ENCODE peak calls at places on chromosomes 16 and 17, in six cellular contexts. L is tibial nerve, Z is A549, H is Peyer's patch, W is HCT116, D is right lobe of liver. F is an unnamed sample.

GRCh38 chr17:80475949-80476876 is at the start of gene NPTX1:
- DNase-seq in Z (peak), W (no peak), L (no peak), D (no peak), H (no peak), F (no peak)

GRCh38 chr16:56041556-56042140 is 149.6 kb upstream of the GNAO1 start:
- DNase-seq in D (peak), L (no peak), Z (peak), H (no peak), W (peak), F (no peak)

GRCh38 chr17:45131616-45132301 is 556 bp downstream of the PLCD3 start:
- DNase-seq in Z (peak), L (no peak), H (no peak), D (peak), W (no peak), F (no peak)

GRCh38 chr16:71723537-71724319 is 773 bp downstream of the PHLPP2 start:
- DNase-seq in L (peak), H (peak), Z (peak), W (peak), D (peak), F (peak)

GRCh38 chr16:12099451-12100123 is 123.1 kb downstream of the SNX29 start:
- DNase-seq in W (no peak), H (no peak), L (no peak), Z (no peak), D (no peak), F (no peak)

GRCh38 chr17:21358682-21359482 is 17.3 kb upstream of the KCNJ12 start:
- DNase-seq in H (no peak), L (no peak), W (no peak), D (no peak), Z (peak), F (no peak)

GRCh38 chr17:35129973-35130351 is 8.5 kb downstream of the FNDC8 start:
- DNase-seq in H (no peak), W (no peak), D (no peak), L (no peak), Z (no peak), F (no peak)

GRCh38 chr17:8125947-8126305 is 2.0 kb upstream of the HES7 start:
- DNase-seq in L (peak), Z (peak), W (no peak), D (no peak), H (no peak), F (no peak)

GRCh38 chr17:39576187-39576586 is 31.5 kb downstream of the NEUROD2 start:
- DNase-seq in W (peak), D (no peak), Z (peak), H (no peak), L (no peak), F (no peak)

GRCh38 chr16:12901597-12902436 is at the start of gene SHISA9:
- DNase-seq in L (no peak), D (no peak), W (no peak), Z (no peak), H (no peak), F (no peak)

GRCh38 chr17:36816214-36816613 is 121.1 kb upstream of the LHX1 start:
- DNase-seq in L (no peak), D (no peak), Z (no peak), H (no peak), W (no peak), F (no peak)

GRCh38 chr17:73749906-73750305 is 105.7 kb upstream of the SDK2 start:
- DNase-seq in Z (no peak), W (no peak), H (no peak), D (no peak), L (no peak), F (no peak)

GRCh38 chr17:3213587-3213986 is 6.1 kb downstream of the OR1A1 start:
- DNase-seq in Z (peak), L (no peak), H (no peak), D (no peak), W (peak), F (no peak)

GRCh38 chr17:39098474-39099090 is 52.9 kb downstream of the PLXDC1 start:
- DNase-seq in L (no peak), W (no peak), Z (no peak), H (no peak), D (no peak), F (no peak)

GRCh38 chr17:68172461-68172954 is 75.3 kb upstream of the AMZ2 start:
- DNase-seq in D (peak), H (peak), L (peak), W (peak), Z (peak), F (no peak)

GRCh38 chr16:7345423-7345822 is 12.8 kb downstream of the RBFOX1 start:
- DNase-seq in Z (no peak), L (no peak), D (no peak), W (no peak), H (no peak), F (no peak)

GRCh38 chr16:72604375-72604774 is 432.4 kb upstream of the PMFBP1 start:
- DNase-seq in Z (no peak), H (no peak), L (no peak), W (no peak), D (no peak), F (no peak)

GRCh38 chr17:17437461-17437860 is 39.3 kb upstream of the MED9 start:
- DNase-seq in H (no peak), D (no peak), W (no peak), Z (peak), L (no peak), F (no peak)

GRCh38 chr16:74232831-74233465 is 63.7 kb upstream of the PSMD7 start:
- DNase-seq in L (no peak), W (no peak), Z (no peak), H (no peak), D (no peak), F (no peak)

GRCh38 chr16:17431012-17431411 is 39.7 kb downstream of the XYLT1 start:
- DNase-seq in L (no peak), H (no peak), Z (no peak), W (no peak), D (no peak), F (no peak)

GRCh38 chr17:11986179-11986938 is 10.9 kb downstream of the ZNF18 start:
- DNase-seq in H (no peak), Z (no peak), W (no peak), L (peak), D (peak), F (no peak)

GRCh38 chr17:44956998-44957981 is 9.7 kb upstream of the KIF18B start:
- DNase-seq in L (no peak), Z (no peak), W (no peak), H (no peak), D (no peak), F (no peak)

GRCh38 chr16:46621902-46622676 is 910 bp upstream of the SHCBP1 start:
- DNase-seq in D (no peak), H (no peak), W (no peak), Z (no peak), L (no peak), F (no peak)

GRCh38 chr16:53064179-53064578 is 9.4 kb downstream of the CHD9 start:
- DNase-seq in Z (no peak), D (no peak), H (no peak), L (no peak), W (no peak), F (no peak)

GRCh38 chr17:29225388-29225787 is 21.3 kb upstream of the CRYBA1 start:
- DNase-seq in Z (no peak), H (no peak), L (no peak), W (no peak), D (no peak), F (no peak)

GRCh38 chr17:44981221-44981968 is 13.3 kb upstream of the C1QL1 start:
- DNase-seq in D (peak), H (no peak), W (no peak), Z (peak), L (no peak), F (no peak)

GRCh38 chr16:48366165-48367093 is 18.8 kb downstream of the SIAH1 start:
- DNase-seq in Z (peak), W (peak), D (peak), L (peak), H (peak), F (no peak)

GRCh38 chr16:4378202-4378666 is 6.6 kb downstream of the VASN start:
- DNase-seq in Z (no peak), W (no peak), L (no peak), H (no peak), D (no peak), F (no peak)

GRCh38 chr17:77644981-77645380 is 313.5 kb upstream of the TNRC6C start:
- DNase-seq in W (no peak), Z (no peak), H (peak), L (no peak), D (no peak), F (no peak)

GRCh38 chr17:40779181-40779909 is 3.0 kb downstream of the KRT27 start:
- DNase-seq in W (no peak), Z (peak), L (no peak), D (no peak), H (no peak), F (no peak)

GRCh38 chr17:68792042-68792685 is 163.0 kb downstream of the ABCA8 start:
- DNase-seq in L (no peak), Z (no peak), W (no peak), D (no peak), H (no peak), F (no peak)

GRCh38 chr16:56777533-56777932 is 47.6 kb downstream of the NUP93 start:
- DNase-seq in W (no peak), H (no peak), L (no peak), D (no peak), Z (no peak), F (no peak)

GRCh38 chr16:56965149-56965938 is 3.6 kb downstream of the CETP start:
- DNase-seq in L (no peak), Z (no peak), H (no peak), D (no peak), W (no peak), F (no peak)

GRCh38 chr16:65120811-65121721 is 797 bp downstream of the CDH11 start:
- DNase-seq in Z (peak), W (no peak), H (no peak), L (peak), D (no peak), F (no peak)

GRCh38 chr17:38873646-38874380 is 4.0 kb downstream of the LASP1 start:
- DNase-seq in D (no peak), H (no peak), W (no peak), L (no peak), Z (peak), F (no peak)

GRCh38 chr17:80260791-80261158 is at the start of gene RNF213:
- DNase-seq in D (peak), H (peak), Z (no peak), W (no peak), L (no peak), F (peak)

GRCh38 chr16:82627811-82628339 is 1.1 kb downstream of the CDH13 start:
- DNase-seq in Z (no peak), D (no peak), W (no peak), L (no peak), H (no peak), F (no peak)

GRCh38 chr17:16906670-16907069 is 65.2 kb downstream of the TNFRSF13B start:
- DNase-seq in W (no peak), D (no peak), H (no peak), L (no peak), Z (no peak), F (no peak)

GRCh38 chr17:48568499-48569259 is 9.5 kb downstream of the HOXB4 start:
- DNase-seq in L (no peak), D (no peak), Z (no peak), H (no peak), W (no peak), F (no peak)

DNA sequence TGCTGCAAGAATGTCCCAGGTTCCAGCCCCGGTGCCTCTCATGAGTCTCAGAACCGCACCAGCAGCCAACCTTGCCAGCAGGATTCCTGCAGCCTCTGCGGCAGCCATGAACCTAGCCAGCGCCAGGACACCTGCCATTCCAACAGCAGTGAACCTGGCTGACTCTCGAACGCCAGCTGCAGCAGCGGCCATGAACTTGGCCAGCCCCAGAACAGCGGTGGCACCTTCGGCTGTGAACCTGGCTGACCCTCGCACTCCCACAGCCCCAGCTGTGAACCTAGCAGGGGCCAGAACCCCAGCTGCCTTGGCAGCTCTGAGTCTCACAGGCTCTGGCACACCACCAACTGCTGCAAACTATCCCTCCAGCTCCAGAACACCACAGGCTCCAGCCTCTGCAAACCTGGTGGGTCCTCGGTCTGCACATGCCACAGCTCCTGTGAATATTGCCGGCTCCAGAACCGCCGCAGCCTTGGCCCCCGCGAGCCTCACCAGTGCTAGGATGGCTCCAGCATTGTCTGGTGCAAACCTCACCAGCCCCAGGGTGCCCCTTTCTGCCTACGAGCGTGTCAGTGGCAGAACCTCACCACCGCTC is 9.8 kb downstream of the ELOB start:
- DNase-seq in W (no peak), D (no peak), Z (no peak), L (no peak), H (no peak), F (no peak)
- TF ChIP-seq POLR2A in W (no peak), D (no peak), Z (no peak), L (no peak), H (no peak), F (no peak)

DNA sequence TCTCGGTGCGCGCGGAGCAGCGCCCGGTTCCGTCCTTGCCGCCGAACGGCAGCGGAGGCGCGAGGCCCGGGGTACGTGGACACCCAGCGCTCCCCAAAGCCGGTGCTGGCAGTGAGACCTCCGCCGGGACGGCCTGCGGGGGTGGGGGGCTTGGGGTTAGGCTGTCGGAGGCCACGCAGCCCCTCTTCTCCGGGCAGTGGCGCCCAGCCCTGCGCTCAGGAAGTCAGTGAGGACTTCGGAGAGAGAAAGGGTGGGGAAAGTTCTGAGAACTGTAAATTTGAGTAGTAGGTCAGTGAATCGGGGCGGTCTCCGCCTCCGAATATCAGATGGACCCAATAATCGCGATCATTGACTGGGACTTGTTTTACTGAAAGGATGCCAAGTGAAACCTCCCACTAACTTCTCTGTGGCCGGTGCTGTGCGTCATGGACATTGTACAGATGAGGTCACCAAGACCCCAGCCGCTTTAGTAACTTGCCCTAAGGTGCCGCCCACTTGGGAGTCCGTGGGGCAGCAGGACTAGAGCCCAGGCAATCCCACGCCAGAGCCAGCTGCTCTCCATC is 468 bp downstream of the IL4R start:
- DNase-seq in Z (peak), W (peak), L (no peak), D (peak), H (peak), F (no peak)
- TF ChIP-seq POLR2A in Z (no peak), W (no peak), L (no peak), D (peak), H (peak), F (peak)

GRCh38 chr17:76353599-76354316 is at the start of gene PRPSAP1:
- DNase-seq in W (peak), L (peak), D (peak), Z (peak), H (peak), F (peak)
- TF ChIP-seq POLR2A in W (peak), L (peak), D (peak), Z (peak), H (peak), F (peak)

GRCh38 chr16:89727406-89728120 is 6.2 kb downstream of the ZNF276 start:
- DNase-seq in H (no peak), D (no peak), Z (no peak), W (no peak), L (no peak), F (no peak)
- TF ChIP-seq POLR2A in H (no peak), D (no peak), Z (no peak), W (no peak), L (no peak), F (peak)

GRCh38 chr16:66372898-66373155 is 6.3 kb downstream of the CDH5 start:
- DNase-seq in L (no peak), D (no peak), H (no peak), W (no peak), Z (no peak), F (no peak)
- TF ChIP-seq POLR2A in L (no peak), D (no peak), H (no peak), W (no peak), Z (no peak), F (no peak)

DNA sequence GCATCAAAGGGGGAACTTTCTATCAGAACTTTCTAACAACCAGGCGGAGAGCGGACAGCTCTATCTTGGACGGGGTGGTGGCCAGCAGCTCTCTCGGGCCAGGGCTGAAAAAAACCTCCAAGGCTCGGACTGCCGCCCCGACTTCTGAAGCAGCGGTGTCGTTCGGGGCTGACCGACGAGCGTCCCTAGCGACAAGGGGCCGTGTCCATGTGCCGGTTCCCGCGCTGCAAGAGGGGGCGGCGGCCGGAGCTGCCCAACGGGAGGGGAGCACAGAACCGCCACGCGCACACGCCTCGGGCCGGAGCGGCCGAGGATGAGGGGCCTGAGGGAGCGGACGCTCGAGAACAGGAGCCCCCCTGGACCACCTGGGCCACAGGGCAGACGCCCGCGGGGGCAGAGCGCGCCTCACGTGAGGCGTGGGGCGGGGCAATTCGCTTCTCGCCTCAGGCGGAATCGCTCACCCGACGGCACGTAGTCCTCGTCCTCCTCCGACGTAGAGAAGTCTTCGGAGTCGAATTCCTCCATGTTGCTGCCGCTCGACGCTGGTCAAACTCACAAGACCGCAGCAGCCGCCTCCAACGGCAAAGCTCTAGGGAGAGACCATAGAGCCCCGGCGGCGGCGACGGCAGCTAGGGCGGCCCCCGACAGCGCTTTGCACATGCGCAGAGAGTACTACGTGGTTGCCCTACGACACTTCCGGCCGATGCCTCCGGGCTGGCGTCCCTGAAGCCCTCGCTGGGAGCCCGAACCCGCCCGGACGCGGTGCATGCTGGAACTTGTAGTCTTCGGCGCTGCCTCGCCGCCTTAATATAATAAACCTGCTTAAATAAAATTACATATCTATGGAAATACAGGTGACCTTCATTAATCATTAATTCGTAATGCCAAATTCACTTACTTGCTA is at the start of gene CFDP1:
- DNase-seq in L (peak), W (peak), Z (peak), H (peak), D (peak), F (peak)
- TF ChIP-seq POLR2A in L (peak), W (peak), Z (peak), H (peak), D (peak), F (peak)

GRCh38 chr17:75902406-75902805 is 2.3 kb downstream of the MRPL38 start:
- DNase-seq in Z (no peak), W (no peak), L (no peak), D (no peak), H (no peak), F (no peak)
- TF ChIP-seq POLR2A in Z (no peak), W (no peak), L (no peak), D (no peak), H (no peak), F (no peak)

DNA sequence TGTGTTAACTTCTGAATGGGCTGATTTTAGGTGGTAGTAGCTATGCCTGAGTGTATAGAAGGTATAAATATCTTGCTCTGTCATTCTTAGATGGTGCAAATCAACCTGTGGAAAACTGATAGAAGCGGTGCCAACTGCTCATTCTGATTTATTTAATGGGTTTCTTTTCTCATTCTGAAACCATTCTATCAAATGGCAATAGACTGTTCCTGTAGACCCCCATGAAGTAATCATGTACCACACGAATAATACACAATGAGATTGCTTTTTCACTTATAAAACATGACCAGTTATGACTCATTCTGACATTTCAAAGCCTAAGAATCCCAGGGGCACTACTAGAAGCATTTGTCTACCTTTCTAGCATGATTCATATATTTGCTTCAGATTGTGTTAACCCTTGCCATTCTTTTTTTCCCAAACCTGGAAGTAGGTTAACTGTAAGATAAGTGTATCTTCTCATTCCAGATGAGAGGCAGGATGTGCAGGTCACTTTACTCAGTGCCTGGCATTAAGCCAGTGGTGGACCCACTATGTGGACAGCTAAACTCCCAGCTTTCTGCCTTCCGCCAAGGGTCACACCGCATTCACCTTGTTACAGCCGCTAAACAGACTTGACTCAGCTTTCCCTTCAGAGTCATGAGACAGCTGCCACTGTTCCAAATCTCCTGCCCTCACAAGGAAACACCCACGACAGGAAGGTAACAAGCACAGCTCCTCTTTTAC is 16.4 kb upstream of the SLC16A11 start:
- DNase-seq in W (peak), Z (peak), D (no peak), L (no peak), H (no peak), F (no peak)
- TF ChIP-seq POLR2A in W (no peak), Z (no peak), D (no peak), L (no peak), H (no peak), F (no peak)